ENCODE peak calls at places on chromosomes 6 and 20, in ten cellular contexts. I is Peyer's patch; R is CD4-positive, CD25-positive, alpha-beta regulatory T cell; M is SJSA1; Q is right atrium auricular region; C is breast epithelium; N is lung; O is HL-60; W is transverse colon; E is tibial nerve. S is an unnamed sample.

GRCh38 chr6:11459002-11459658 is 78.4 kb upstream of the TMEM170B start:
- DNase-seq in I (no peak), R (peak), M (no peak), Q (no peak), C (no peak), N (no peak), O (no peak), W (no peak), E (no peak), S (no peak)

GRCh38 chr6:106254636-106255035 is 70.9 kb downstream of the ATG5 start:
- DNase-seq in I (no peak), R (no peak), M (no peak), Q (no peak), C (no peak), N (no peak), O (no peak), W (no peak), E (no peak), S (no peak)

GRCh38 chr6:158619922-158620801 is 24.4 kb downstream of the DYNLT1 start:
- DNase-seq in I (peak), R (no peak), M (no peak), Q (no peak), C (no peak), N (no peak), O (no peak), W (no peak), E (no peak), S (no peak)

GRCh38 chr6:38713812-38714211 is 1.3 kb upstream of the DNAH8 start:
- DNase-seq in I (no peak), R (peak), M (no peak), Q (no peak), C (no peak), N (no peak), O (peak), W (peak), E (no peak), S (no peak)

GRCh38 chr6:118869894-118870665 is 23.9 kb upstream of the ASF1A start:
- DNase-seq in I (no peak), R (no peak), M (no peak), Q (no peak), C (no peak), N (no peak), O (no peak), W (no peak), E (no peak), S (no peak)

GRCh38 chr6:131033631-131034030 is 29.4 kb downstream of the EPB41L2 start:
- DNase-seq in I (no peak), R (no peak), M (no peak), Q (no peak), C (no peak), N (no peak), O (no peak), W (no peak), E (no peak), S (no peak)

GRCh38 chr6:132410840-132411239 is 9.6 kb upstream of the MOXD1 start:
- DNase-seq in I (no peak), R (no peak), M (no peak), Q (no peak), C (no peak), N (no peak), O (peak), W (no peak), E (no peak), S (no peak)

GRCh38 chr6:28940294-28940858 is 16.6 kb upstream of the TRIM27 start:
- DNase-seq in I (no peak), R (peak), M (peak), Q (no peak), C (peak), N (peak), O (peak), W (peak), E (peak), S (peak)

GRCh38 chr6:20350215-20350614 is 51.5 kb upstream of the E2F3 start:
- DNase-seq in I (no peak), R (no peak), M (no peak), Q (no peak), C (no peak), N (no peak), O (no peak), W (no peak), E (no peak), S (no peak)

GRCh38 chr20:5216663-5217062 is 89.9 kb downstream of the CDS2 start:
- DNase-seq in I (no peak), R (no peak), M (no peak), Q (no peak), C (no peak), N (no peak), O (no peak), W (no peak), E (no peak), S (no peak)

GRCh38 chr20:38175221-38176030 is 10.4 kb upstream of the TGM2 start:
- DNase-seq in I (no peak), R (no peak), M (no peak), Q (no peak), C (no peak), N (no peak), O (no peak), W (no peak), E (no peak), S (no peak)

GRCh38 chr6:11270030-11271027 is 37.9 kb upstream of the NEDD9 start:
- DNase-seq in I (peak), R (no peak), M (no peak), Q (peak), C (no peak), N (no peak), O (no peak), W (peak), E (no peak), S (peak)

GRCh38 chr20:5180933-5181332 is 54.1 kb downstream of the CDS2 start:
- DNase-seq in I (no peak), R (no peak), M (no peak), Q (no peak), C (no peak), N (no peak), O (no peak), W (no peak), E (no peak), S (no peak)

GRCh38 chr6:20436719-20437118 is 35.0 kb downstream of the E2F3 start:
- DNase-seq in I (no peak), R (no peak), M (no peak), Q (no peak), C (no peak), N (no peak), O (no peak), W (no peak), E (no peak), S (no peak)

DNA sequence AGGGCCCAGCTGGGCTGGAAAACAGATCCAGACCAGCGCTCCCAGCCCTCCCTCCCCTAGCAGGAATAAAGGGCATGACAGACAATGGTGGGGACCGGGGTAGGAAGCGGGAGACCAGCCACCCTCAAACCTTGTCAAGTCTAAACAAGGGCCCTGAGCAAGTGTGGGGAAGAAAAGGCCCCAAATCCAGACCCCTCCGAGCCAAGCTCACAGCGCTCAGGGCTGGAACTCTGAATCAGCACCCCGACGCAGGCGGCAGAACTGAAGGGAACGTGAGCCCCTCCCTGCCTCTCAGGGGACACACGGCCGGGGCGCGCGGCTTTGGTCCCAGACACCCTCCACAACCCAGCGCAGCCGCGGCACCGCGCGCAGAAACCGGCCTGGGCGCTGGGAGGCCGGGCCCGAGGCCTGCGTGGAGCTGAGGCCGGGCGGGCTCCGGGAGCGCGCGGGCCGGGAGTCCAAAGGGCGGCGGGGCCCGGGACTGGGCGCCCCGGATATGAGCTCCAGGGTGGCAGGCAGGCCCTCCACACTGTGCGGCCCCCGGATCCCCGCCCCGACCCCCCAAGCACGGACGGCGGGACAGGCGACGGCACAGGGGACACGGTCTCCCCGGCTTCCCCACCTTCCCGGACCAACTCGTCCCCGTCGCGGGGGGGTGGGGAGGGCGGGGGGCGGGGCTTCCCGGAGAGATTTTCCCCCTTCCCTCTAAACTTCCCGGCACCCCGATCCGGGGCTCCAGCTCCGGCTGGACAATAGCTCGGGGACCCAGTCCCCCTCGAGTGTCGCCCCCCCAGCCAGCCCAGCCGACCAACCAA is 636 bp downstream of the TEAD3 start:
- DNase-seq in I (peak), R (no peak), M (no peak), Q (no peak), C (peak), N (peak), O (no peak), W (peak), E (no peak), S (peak)
- H3K4me3 ChIP-seq in I (peak), R (no peak), M (peak), Q (peak), C (peak), N (peak), O (peak), W (peak), E (peak), S (peak)

DNA sequence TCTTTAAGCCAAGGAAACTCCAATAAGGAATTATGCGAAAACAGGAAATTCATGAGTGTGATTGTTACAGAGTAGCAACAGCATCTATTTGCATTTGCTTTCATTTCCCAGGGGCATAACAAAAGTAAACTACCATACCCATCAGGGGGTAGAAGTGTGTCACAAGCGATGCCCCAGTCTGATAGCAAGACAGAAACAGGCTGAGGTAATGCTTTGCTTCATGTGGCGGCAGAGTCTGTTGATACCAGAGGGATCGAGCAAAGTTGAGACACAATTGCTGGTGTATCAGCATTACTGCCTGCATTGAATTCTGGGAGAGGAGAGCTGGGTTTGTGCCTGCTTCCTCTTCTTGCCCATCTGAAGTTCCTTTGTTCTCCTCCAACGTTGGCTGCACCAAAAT is 51.2 kb upstream of the LYRM2 start:
- DNase-seq in I (no peak), R (no peak), M (no peak), Q (no peak), C (no peak), N (no peak), O (peak), W (no peak), E (no peak), S (no peak)
- H3K27ac ChIP-seq in I (no peak), R (no peak), M (no peak), Q (no peak), C (no peak), N (no peak), O (peak), W (no peak), E (no peak), S (no peak)

GRCh38 chr6:15266423-15266996 is 20.6 kb downstream of the JARID2 start:
- DNase-seq in I (no peak), R (peak), M (peak), Q (no peak), C (no peak), N (no peak), O (peak), W (no peak), E (no peak), S (no peak)

GRCh38 chr6:15263780-15264374 is 18.0 kb downstream of the JARID2 start:
- DNase-seq in I (no peak), R (no peak), M (no peak), Q (no peak), C (no peak), N (no peak), O (no peak), W (no peak), E (no peak), S (no peak)

GRCh38 chr6:15265787-15266186 is 19.9 kb downstream of the JARID2 start:
- DNase-seq in I (no peak), R (no peak), M (no peak), Q (no peak), C (no peak), N (no peak), O (no peak), W (no peak), E (no peak), S (no peak)

GRCh38 chr6:15264412-15264811 is 18.5 kb downstream of the JARID2 start:
- DNase-seq in I (no peak), R (no peak), M (no peak), Q (no peak), C (no peak), N (no peak), O (no peak), W (no peak), E (no peak), S (no peak)

DNA sequence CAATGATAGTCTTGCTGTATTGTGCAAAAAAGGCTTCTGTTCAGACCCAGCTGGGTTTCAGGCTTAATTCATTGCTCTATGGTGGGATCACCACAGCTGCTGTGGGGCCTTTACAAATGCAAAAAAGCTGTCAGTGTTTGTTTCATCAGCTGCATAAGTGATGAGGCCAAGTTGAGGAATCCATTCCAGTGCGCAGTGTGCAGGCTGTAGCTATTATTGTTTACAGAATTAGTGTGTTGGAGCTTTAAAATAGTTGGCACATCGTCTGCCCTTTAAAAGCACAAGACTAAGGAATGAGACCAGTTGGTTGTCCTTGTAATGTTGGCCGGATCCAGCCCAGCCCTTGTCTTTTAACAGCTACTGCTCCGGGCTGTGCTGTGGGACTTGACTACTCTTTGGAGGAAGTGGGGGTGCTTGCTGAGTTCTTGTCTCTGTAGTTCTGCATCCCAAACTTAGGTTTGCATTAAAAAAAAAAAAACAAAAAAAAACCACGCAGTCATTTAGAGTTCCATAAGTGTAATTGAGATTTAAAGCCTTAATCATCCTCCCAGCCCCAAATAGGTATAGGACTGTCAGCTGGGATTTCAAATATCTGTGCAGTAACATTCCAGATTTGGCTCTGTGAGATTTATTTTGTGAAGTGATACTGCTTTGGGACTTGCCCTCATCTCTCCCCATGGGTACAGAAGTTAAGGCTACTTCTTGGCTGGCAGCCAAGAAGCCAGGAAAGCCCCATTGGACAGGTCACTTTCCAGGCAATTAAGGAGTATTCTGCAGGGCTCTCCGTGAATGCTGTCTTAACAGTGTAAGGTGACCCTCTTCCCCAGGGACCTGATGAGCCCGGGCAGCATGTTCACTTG is 19.3 kb downstream of the JARID2 start:
- DNase-seq in I (no peak), R (no peak), M (peak), Q (no peak), C (no peak), N (no peak), O (peak), W (no peak), E (no peak), S (no peak)
- H3K4me3 ChIP-seq in I (no peak), R (peak), M (no peak), Q (no peak), C (no peak), N (no peak), O (no peak), W (no peak), E (no peak), S (no peak)

DNA sequence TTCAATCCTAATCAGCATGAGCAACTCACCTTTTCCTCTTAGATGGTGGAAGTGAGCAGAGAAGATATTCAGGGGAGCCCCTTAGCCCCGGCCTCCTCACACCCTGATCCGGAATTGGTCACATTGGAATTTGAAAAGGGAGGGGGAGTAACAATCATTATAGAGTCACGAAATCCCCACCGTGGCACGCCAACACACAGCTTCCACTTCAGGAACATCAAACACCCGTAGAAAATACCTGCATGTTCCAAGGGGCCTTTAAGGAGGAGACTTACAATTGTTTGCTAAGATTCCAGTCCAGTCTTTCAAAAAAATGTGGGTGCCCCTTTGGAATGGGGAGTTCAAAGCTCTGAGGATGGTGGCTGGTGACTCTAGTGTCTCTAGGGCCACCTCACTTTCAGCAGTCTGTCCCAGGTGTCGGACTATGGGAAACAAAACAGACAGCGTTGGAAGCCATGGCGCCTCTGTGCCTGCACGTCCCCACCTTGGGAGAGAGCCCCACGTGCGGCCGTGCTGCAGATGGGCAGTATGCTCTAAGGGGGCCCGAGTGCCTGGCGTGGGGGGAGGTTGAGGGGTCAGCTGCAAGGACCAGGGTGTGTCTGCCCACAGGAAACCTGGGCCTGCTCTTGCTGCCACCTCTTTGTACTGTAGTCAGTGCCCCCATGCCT is 2.4 kb downstream of the CD93 start:
- DNase-seq in I (no peak), R (no peak), M (no peak), Q (no peak), C (no peak), N (no peak), O (no peak), W (no peak), E (no peak), S (no peak)
- H3K27ac ChIP-seq in I (peak), R (no peak), M (no peak), Q (peak), C (peak), N (peak), O (peak), W (peak), E (peak), S (no peak)

DNA sequence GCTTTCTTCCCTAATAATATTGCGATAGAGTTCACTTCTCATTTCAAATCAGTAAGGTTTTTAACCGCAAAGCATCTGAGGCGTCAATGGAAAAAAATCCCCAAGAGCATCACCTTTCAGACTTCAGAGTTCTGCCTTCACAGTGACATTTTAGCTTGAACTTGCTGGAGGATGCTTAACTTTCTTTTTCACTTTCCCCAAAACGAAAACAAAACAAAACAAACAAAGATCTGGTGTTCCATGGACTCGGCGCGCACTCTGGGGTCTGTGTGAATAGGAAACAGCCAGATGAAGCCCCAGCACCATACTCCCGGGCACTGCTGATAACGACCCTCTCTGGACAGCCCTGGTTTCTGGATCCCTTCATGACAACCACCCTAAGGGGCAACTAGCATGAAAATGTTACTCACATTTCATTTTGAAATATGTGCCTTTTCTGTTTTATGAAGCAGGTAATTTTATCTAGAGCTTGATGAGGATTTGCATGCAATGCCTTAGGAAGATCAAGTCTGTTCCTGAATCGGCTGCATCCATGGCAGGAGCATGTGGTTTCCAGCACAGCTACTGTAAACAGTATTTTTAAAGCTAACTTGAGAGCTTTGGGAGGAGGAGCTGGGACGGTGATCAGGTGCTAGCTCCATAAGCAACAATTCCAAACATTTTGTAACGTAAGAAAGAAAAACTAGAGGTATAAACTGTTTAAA is 44.5 kb downstream of the RAMACL start:
- DNase-seq in I (no peak), R (peak), M (no peak), Q (no peak), C (no peak), N (no peak), O (no peak), W (no peak), E (no peak), S (no peak)
- H3K4me3 ChIP-seq in I (peak), R (peak), M (peak), Q (no peak), C (no peak), N (no peak), O (no peak), W (no peak), E (no peak), S (no peak)

GRCh38 chr20:50312682-50313187 is 122.1 kb downstream of the CEBPB start:
- DNase-seq in I (no peak), R (no peak), M (peak), Q (peak), C (peak), N (peak), O (no peak), W (peak), E (peak), S (no peak)
- H3K27ac ChIP-seq in I (peak), R (no peak), M (peak), Q (peak), C (peak), N (peak), O (no peak), W (peak), E (peak), S (peak)

GRCh38 chr6:14277405-14277930 is 159.9 kb downstream of the CD83 start:
- DNase-seq in I (no peak), R (no peak), M (no peak), Q (no peak), C (no peak), N (no peak), O (no peak), W (no peak), E (no peak), S (no peak)

GRCh38 chr6:14275493-14275851 is 157.9 kb downstream of the CD83 start:
- DNase-seq in I (no peak), R (no peak), M (no peak), Q (no peak), C (no peak), N (no peak), O (no peak), W (no peak), E (no peak), S (no peak)

GRCh38 chr6:14278000-14278399 is 160.4 kb downstream of the CD83 start:
- DNase-seq in I (no peak), R (no peak), M (no peak), Q (no peak), C (no peak), N (no peak), O (no peak), W (no peak), E (no peak), S (no peak)

GRCh38 chr6:14276066-14276465 is 158.5 kb downstream of the CD83 start:
- DNase-seq in I (no peak), R (no peak), M (no peak), Q (no peak), C (no peak), N (no peak), O (no peak), W (no peak), E (no peak), S (no peak)

GRCh38 chr6:14276667-14277404 is 159.3 kb downstream of the CD83 start:
- DNase-seq in I (no peak), R (peak), M (no peak), Q (no peak), C (no peak), N (no peak), O (peak), W (no peak), E (no peak), S (no peak)
- H3K4me3 ChIP-seq in I (no peak), R (peak), M (no peak), Q (no peak), C (no peak), N (no peak), O (no peak), W (no peak), E (no peak), S (no peak)